ENCODE peak calls at places on chromosomes 16 and 17, in four cellular contexts. I, V, H and O are unnamed samples.

GRCh38 chr16:10831899-10832886 is 13.6 kb upstream of the TVP23A start:
- DNase-seq in H (no peak), I (no peak), V (no peak), O (no peak)

GRCh38 chr17:2138318-2138717 is 83.4 kb downstream of the HIC1 start:
- DNase-seq in I (no peak), V (no peak), H (no peak), O (no peak)

GRCh38 chr17:21199856-21200255 is 14.1 kb downstream of the TMEM11 start:
- DNase-seq in V (no peak), I (no peak), H (no peak), O (no peak)

GRCh38 chr17:10063730-10064221 is 134.6 kb downstream of the GAS7 start:
- DNase-seq in V (no peak), H (no peak), I (no peak), O (peak; percentile 51)

GRCh38 chr16:85601730-85602401 is 11.3 kb upstream of the GSE1 start:
- DNase-seq in I (no peak), V (no peak), H (no peak), O (no peak)

GRCh38 chr16:19517424-19518089 is 4.3 kb downstream of the GDE1 start:
- DNase-seq in H (no peak), V (no peak), I (no peak), O (no peak)

GRCh38 chr17:69246726-69247375 is 18.2 kb upstream of the ABCA10 start:
- DNase-seq in H (no peak), I (no peak), V (no peak), O (no peak)

GRCh38 chr16:58299757-58300349 is 5.0 kb upstream of the PRSS54 start:
- DNase-seq in I (no peak), V (no peak), H (no peak), O (no peak)

GRCh38 chr17:4598776-4599504 is 14.6 kb downstream of the SMTNL2 start:
- DNase-seq in H (no peak), I (no peak), V (no peak), O (no peak)

GRCh38 chr17:79361221-79361734 is 249.6 kb downstream of the RBFOX3 start:
- DNase-seq in H (no peak), I (no peak), V (no peak), O (no peak)

GRCh38 chr16:56420613-56421012 is 4.7 kb downstream of the AMFR start:
- DNase-seq in H (no peak), V (no peak), I (no peak), O (no peak)

GRCh38 chr17:8673621-8674020 is 43.1 kb upstream of the MYH10 start:
- DNase-seq in H (no peak), V (no peak), I (no peak), O (peak; percentile 85)

GRCh38 chr17:80455328-80455710 is 21.1 kb downstream of the NPTX1 start:
- DNase-seq in V (no peak), I (peak; percentile 53), H (no peak), O (peak; percentile 76)

GRCh38 chr17:80782536-80783427 is 208.9 kb upstream of the CHMP6 start:
- DNase-seq in H (peak; percentile 32), I (no peak), V (no peak), O (no peak)

GRCh38 chr16:16821261-16821660 is 442.3 kb downstream of the NPIPA7 start:
- DNase-seq in H (no peak), V (no peak), I (no peak), O (no peak)

GRCh38 chr17:78278139-78278741 is 46.8 kb downstream of the TMEM235 start:
- DNase-seq in V (no peak), I (no peak), H (no peak), O (no peak)

GRCh38 chr17:4236456-4236855 is 27.3 kb downstream of the ANKFY1 start:
- DNase-seq in V (no peak), I (no peak), H (no peak), O (no peak)

GRCh38 chr17:72502111-72502939 is 381.5 kb downstream of the SOX9 start:
- DNase-seq in H (no peak), I (peak; percentile 19), V (no peak), O (no peak)

GRCh38 chr17:78993241-78993956 is 13.7 kb upstream of the LGALS3BP start:
- DNase-seq in I (peak; percentile 60), H (peak; percentile 25), V (no peak), O (peak; percentile 73)

GRCh38 chr17:72952220-72952619 is 140.3 kb downstream of the SLC39A11 start:
- DNase-seq in H (no peak), V (no peak), I (no peak), O (no peak)

GRCh38 chr17:31289790-31290189 is 7.2 kb downstream of the OMG start:
- DNase-seq in I (no peak), H (no peak), V (no peak), O (no peak)

GRCh38 chr17:46929413-46929812 is 6.5 kb downstream of the GOSR2 start:
- DNase-seq in V (no peak), I (no peak), H (no peak), O (no peak)

GRCh38 chr17:78538033-78538776 is 39.0 kb downstream of the DNAH17 start:
- DNase-seq in V (no peak), I (no peak), H (no peak), O (no peak)

GRCh38 chr16:48997946-48998345 is 283.7 kb downstream of the CBLN1 start:
- DNase-seq in V (no peak), I (no peak), H (no peak), O (no peak)

GRCh38 chr17:79878346-79878745 is 39.1 kb upstream of the CBX4 start:
- DNase-seq in H (no peak), V (no peak), I (no peak), O (no peak)

GRCh38 chr17:20207295-20207985 is 198.3 kb downstream of the SPECC1 start:
- DNase-seq in V (no peak), I (no peak), H (no peak), O (no peak)

GRCh38 chr17:49913226-49914095 is 55.5 kb upstream of the DLX4 start:
- DNase-seq in I (no peak), V (no peak), H (no peak), O (no peak)

GRCh38 chr17:64006361-64007088 is 8.4 kb downstream of the PRR29 start:
- DNase-seq in I (no peak), V (no peak), H (no peak), O (no peak)